ENCODE peak calls at places on chromosomes 13 and 19, in six cellular contexts. Z, B, I, U, J and F are unnamed samples.

GRCh38 chr19:27748551-27749152 is 1464.3 kb downstream of the UQCRFS1 start:
- DNase-seq in U (no peak), J (no peak), I (no peak), B (no peak), Z (no peak), F (no peak)

GRCh38 chr13:111518161-111518791 is 197.8 kb downstream of the TEX29 start:
- DNase-seq in U (no peak), J (no peak), Z (no peak), I (no peak), B (no peak), F (no peak)

GRCh38 chr19:19064811-19065745 is 1.3 kb downstream of the SLC25A42 start:
- DNase-seq in Z (no peak), U (no peak), I (no peak), J (no peak), B (peak; percentile 44), F (no peak)

GRCh38 chr13:28716511-28716910 is 2.3 kb downstream of the SLC46A3 start:
- DNase-seq in I (peak; percentile 40), Z (no peak), U (no peak), B (no peak), J (peak; percentile 76), F (no peak)

GRCh38 chr13:79593611-79594275 is 112.8 kb downstream of the NDFIP2 start:
- DNase-seq in Z (no peak), J (no peak), I (peak; percentile 86), U (no peak), B (no peak), F (no peak)

GRCh38 chr13:33244907-33245287 is 40.7 kb downstream of the STARD13 start:
- DNase-seq in J (no peak), I (no peak), U (no peak), B (no peak), Z (no peak), F (no peak)

GRCh38 chr19:6738726-6739389 is 622 bp upstream of the TRIP10 start:
- DNase-seq in Z (no peak), B (peak; percentile 59), I (no peak), J (no peak), U (no peak), F (no peak)

GRCh38 chr19:56132316-56132822 is 8.7 kb upstream of the ZNF444 start:
- DNase-seq in J (no peak), Z (no peak), I (peak; percentile 70), B (no peak), U (no peak), F (no peak)

GRCh38 chr19:17240062-17240854 is 5.5 kb downstream of the NR2F6 start:
- DNase-seq in I (no peak), B (no peak), Z (no peak), U (no peak), J (no peak), F (no peak)

GRCh38 chr19:38736413-38737280 is 7.6 kb downstream of the CAPN12 start:
- DNase-seq in J (peak; percentile 20), I (peak; percentile 45), U (no peak), Z (no peak), B (peak; percentile 74), F (no peak)